ENCODE peak calls at places on chromosomes 6 and 20, in eight cellular contexts. One of them, this sample, is unnamed.

GRCh38 chr6:32940656-32941411 is at the start of gene HLA-DMB:
- DNase-seq in AG09309: peak
- DNase-seq in PC-9: peak
- DNase-seq in H9: peak
- DNase-seq in glutamatergic neuron: no peak
- DNase-seq in right atrium auricular region: no peak
- DNase-seq in AG10803: peak
- DNase-seq in breast epithelium: no peak
- DNase-seq in this sample: peak

GRCh38 chr6:108942556-108943492 is 94.6 kb downstream of the ARMC2 start:
- DNase-seq in AG09309: no peak
- DNase-seq in PC-9: no peak
- DNase-seq in H9: no peak
- DNase-seq in glutamatergic neuron: no peak
- DNase-seq in right atrium auricular region: no peak
- DNase-seq in AG10803: no peak
- DNase-seq in breast epithelium: no peak
- DNase-seq in this sample: no peak

GRCh38 chr20:45405566-45406259 is 2.4 kb upstream of the DBNDD2 start:
- DNase-seq in AG09309: no peak
- DNase-seq in PC-9: peak
- DNase-seq in H9: peak
- DNase-seq in glutamatergic neuron: peak
- DNase-seq in right atrium auricular region: no peak
- DNase-seq in AG10803: no peak
- DNase-seq in breast epithelium: no peak
- DNase-seq in this sample: no peak

GRCh38 chr6:159254186-159254585 is 85.0 kb downstream of the FNDC1 start:
- DNase-seq in AG09309: peak
- DNase-seq in PC-9: no peak
- DNase-seq in H9: no peak
- DNase-seq in glutamatergic neuron: no peak
- DNase-seq in right atrium auricular region: no peak
- DNase-seq in AG10803: peak
- DNase-seq in breast epithelium: no peak
- DNase-seq in this sample: no peak

GRCh38 chr6:89356644-89357043 is 4.1 kb upstream of the UBE2J1 start:
- DNase-seq in AG09309: no peak
- DNase-seq in PC-9: no peak
- DNase-seq in H9: no peak
- DNase-seq in glutamatergic neuron: no peak
- DNase-seq in right atrium auricular region: no peak
- DNase-seq in AG10803: no peak
- DNase-seq in breast epithelium: no peak
- DNase-seq in this sample: no peak

GRCh38 chr6:90021701-90022100 is 127.4 kb downstream of the GJA10 start:
- DNase-seq in AG09309: no peak
- DNase-seq in PC-9: no peak
- DNase-seq in H9: no peak
- DNase-seq in glutamatergic neuron: no peak
- DNase-seq in right atrium auricular region: no peak
- DNase-seq in AG10803: no peak
- DNase-seq in breast epithelium: no peak
- DNase-seq in this sample: no peak

GRCh38 chr20:41398408-41398807 is 31.8 kb upstream of the EMILIN3 start:
- DNase-seq in AG09309: no peak
- DNase-seq in PC-9: no peak
- DNase-seq in H9: no peak
- DNase-seq in glutamatergic neuron: no peak
- DNase-seq in right atrium auricular region: peak
- DNase-seq in AG10803: peak
- DNase-seq in breast epithelium: no peak
- DNase-seq in this sample: no peak

GRCh38 chr6:72940265-72940664 is 285.0 kb downstream of the KHDC1L start:
- DNase-seq in AG09309: no peak
- DNase-seq in PC-9: no peak
- DNase-seq in H9: no peak
- DNase-seq in glutamatergic neuron: no peak
- DNase-seq in right atrium auricular region: no peak
- DNase-seq in AG10803: no peak
- DNase-seq in breast epithelium: no peak
- DNase-seq in this sample: no peak

GRCh38 chr6:150868759-150869158 is 3.3 kb downstream of the MTHFD1L start:
- DNase-seq in AG09309: no peak
- DNase-seq in PC-9: no peak
- DNase-seq in H9: no peak
- DNase-seq in glutamatergic neuron: no peak
- DNase-seq in right atrium auricular region: no peak
- DNase-seq in AG10803: no peak
- DNase-seq in breast epithelium: no peak
- DNase-seq in this sample: no peak

GRCh38 chr20:45373353-45374100 is 4.6 kb downstream of the TP53TG5 start:
- DNase-seq in AG09309: no peak
- DNase-seq in PC-9: peak
- DNase-seq in H9: peak
- DNase-seq in glutamatergic neuron: peak
- DNase-seq in right atrium auricular region: peak
- DNase-seq in AG10803: peak
- DNase-seq in breast epithelium: peak
- DNase-seq in this sample: peak

GRCh38 chr6:37972994-37973757 is 153.6 kb downstream of the ZFAND3 start:
- DNase-seq in AG09309: peak
- DNase-seq in PC-9: no peak
- DNase-seq in H9: no peak
- DNase-seq in glutamatergic neuron: no peak
- DNase-seq in right atrium auricular region: no peak
- DNase-seq in AG10803: peak
- DNase-seq in breast epithelium: no peak
- DNase-seq in this sample: no peak

GRCh38 chr6:40950986-40951730 is 87.9 kb downstream of the UNC5CL start:
- DNase-seq in AG09309: no peak
- DNase-seq in PC-9: peak
- DNase-seq in H9: no peak
- DNase-seq in glutamatergic neuron: no peak
- DNase-seq in right atrium auricular region: no peak
- DNase-seq in AG10803: peak
- DNase-seq in breast epithelium: no peak
- DNase-seq in this sample: no peak

GRCh38 chr6:28005124-28005662 is 48.2 kb downstream of the OR2B6 start:
- DNase-seq in AG09309: no peak
- DNase-seq in PC-9: no peak
- DNase-seq in H9: no peak
- DNase-seq in glutamatergic neuron: no peak
- DNase-seq in right atrium auricular region: no peak
- DNase-seq in AG10803: no peak
- DNase-seq in breast epithelium: no peak
- DNase-seq in this sample: no peak

GRCh38 chr6:158863646-158864045 is 44.5 kb upstream of the EZR start:
- DNase-seq in AG09309: no peak
- DNase-seq in PC-9: peak
- DNase-seq in H9: no peak
- DNase-seq in glutamatergic neuron: no peak
- DNase-seq in right atrium auricular region: no peak
- DNase-seq in AG10803: peak
- DNase-seq in breast epithelium: no peak
- DNase-seq in this sample: no peak

GRCh38 chr20:53711333-53712211 is 117.9 kb upstream of the ZNF217 start:
- DNase-seq in AG09309: no peak
- DNase-seq in PC-9: peak
- DNase-seq in H9: no peak
- DNase-seq in glutamatergic neuron: no peak
- DNase-seq in right atrium auricular region: no peak
- DNase-seq in AG10803: no peak
- DNase-seq in breast epithelium: no peak
- DNase-seq in this sample: no peak

GRCh38 chr6:13709698-13710551 is 1.7 kb downstream of the RANBP9 start:
- DNase-seq in AG09309: no peak
- DNase-seq in PC-9: peak
- DNase-seq in H9: no peak
- DNase-seq in glutamatergic neuron: no peak
- DNase-seq in right atrium auricular region: no peak
- DNase-seq in AG10803: peak
- DNase-seq in breast epithelium: no peak
- DNase-seq in this sample: no peak

GRCh38 chr6:44102527-44102926 is 24.7 kb downstream of the MRPL14 start:
- DNase-seq in AG09309: no peak
- DNase-seq in PC-9: no peak
- DNase-seq in H9: peak
- DNase-seq in glutamatergic neuron: no peak
- DNase-seq in right atrium auricular region: no peak
- DNase-seq in AG10803: no peak
- DNase-seq in breast epithelium: no peak
- DNase-seq in this sample: no peak

GRCh38 chr6:44101832-44102231 is 25.4 kb downstream of the MRPL14 start:
- DNase-seq in AG09309: no peak
- DNase-seq in PC-9: no peak
- DNase-seq in H9: no peak
- DNase-seq in glutamatergic neuron: no peak
- DNase-seq in right atrium auricular region: no peak
- DNase-seq in AG10803: no peak
- DNase-seq in breast epithelium: no peak
- DNase-seq in this sample: no peak

GRCh38 chr6:44099192-44099591 is 28.1 kb downstream of the MRPL14 start:
- DNase-seq in AG09309: no peak
- DNase-seq in PC-9: no peak
- DNase-seq in H9: no peak
- DNase-seq in glutamatergic neuron: no peak
- DNase-seq in right atrium auricular region: no peak
- DNase-seq in AG10803: no peak
- DNase-seq in breast epithelium: no peak
- DNase-seq in this sample: no peak

GRCh38 chr6:44097782-44098317 is 29.4 kb downstream of the MRPL14 start:
- DNase-seq in AG09309: no peak
- DNase-seq in PC-9: no peak
- DNase-seq in H9: no peak
- DNase-seq in glutamatergic neuron: no peak
- DNase-seq in right atrium auricular region: no peak
- DNase-seq in AG10803: no peak
- DNase-seq in breast epithelium: no peak
- DNase-seq in this sample: no peak

GRCh38 chr6:44100088-44100550 is 27.1 kb downstream of the MRPL14 start:
- DNase-seq in AG09309: no peak
- DNase-seq in PC-9: peak
- DNase-seq in H9: no peak
- DNase-seq in glutamatergic neuron: peak
- DNase-seq in right atrium auricular region: no peak
- DNase-seq in AG10803: no peak
- DNase-seq in breast epithelium: no peak
- DNase-seq in this sample: no peak
- TF ChIP-seq CTCF in AG09309: peak
- TF ChIP-seq CTCF in PC-9: peak
- TF ChIP-seq CTCF in H9: peak
- TF ChIP-seq CTCF in glutamatergic neuron: peak
- TF ChIP-seq CTCF in right atrium auricular region: no peak
- TF ChIP-seq CTCF in AG10803: peak
- TF ChIP-seq CTCF in breast epithelium: peak
- TF ChIP-seq CTCF in this sample: no peak

DNA sequence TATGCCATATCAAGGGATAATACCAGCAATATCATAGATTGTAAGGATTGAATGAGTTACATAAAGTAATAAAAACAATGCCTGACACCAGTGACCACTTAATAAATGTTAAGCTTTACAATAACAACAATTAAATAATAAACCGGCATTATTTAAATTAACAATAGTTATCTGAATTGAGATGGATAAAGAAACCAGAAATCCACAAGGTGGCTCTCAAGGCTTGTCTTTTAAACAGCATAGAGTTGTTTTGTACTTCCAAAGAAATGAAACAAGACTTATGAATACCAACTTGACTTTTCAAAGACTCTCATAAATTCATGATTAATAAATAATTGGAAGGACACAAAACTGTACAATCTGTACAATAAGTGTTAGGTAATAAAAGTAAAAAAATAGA is 203.1 kb downstream of the ASCC3 start:
- DNase-seq in AG09309: no peak
- DNase-seq in PC-9: no peak
- DNase-seq in H9: no peak
- DNase-seq in glutamatergic neuron: no peak
- DNase-seq in right atrium auricular region: no peak
- DNase-seq in AG10803: no peak
- DNase-seq in breast epithelium: no peak
- DNase-seq in this sample: no peak
- TF ChIP-seq CTCF in AG09309: no peak
- TF ChIP-seq CTCF in PC-9: peak
- TF ChIP-seq CTCF in H9: no peak
- TF ChIP-seq CTCF in glutamatergic neuron: no peak
- TF ChIP-seq CTCF in right atrium auricular region: no peak
- TF ChIP-seq CTCF in AG10803: peak
- TF ChIP-seq CTCF in breast epithelium: no peak
- TF ChIP-seq CTCF in this sample: no peak

DNA sequence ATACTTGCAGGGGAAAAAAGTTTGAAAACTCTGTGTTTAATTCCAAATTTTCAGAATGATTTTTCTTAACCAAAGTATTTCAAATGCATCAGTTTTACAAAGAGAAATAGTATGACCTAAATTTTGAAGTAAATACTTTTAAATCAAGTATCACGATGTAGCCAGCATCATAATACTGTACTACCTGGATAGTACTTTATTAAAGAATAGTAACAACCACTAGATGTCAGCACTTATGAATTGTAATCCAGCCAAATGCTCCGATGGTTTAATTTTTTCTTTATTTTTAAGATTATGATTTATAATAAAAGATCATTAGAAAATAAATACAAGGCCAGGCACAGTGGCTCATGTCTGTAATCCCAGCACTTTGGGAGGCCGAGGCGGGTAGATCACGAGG is 37.2 kb upstream of the HACE1 start:
- DNase-seq in AG09309: no peak
- DNase-seq in PC-9: no peak
- DNase-seq in H9: no peak
- DNase-seq in glutamatergic neuron: no peak
- DNase-seq in right atrium auricular region: no peak
- DNase-seq in AG10803: no peak
- DNase-seq in breast epithelium: no peak
- DNase-seq in this sample: no peak
- TF ChIP-seq CTCF in AG09309: peak
- TF ChIP-seq CTCF in PC-9: peak
- TF ChIP-seq CTCF in H9: peak
- TF ChIP-seq CTCF in glutamatergic neuron: no peak
- TF ChIP-seq CTCF in right atrium auricular region: no peak
- TF ChIP-seq CTCF in AG10803: peak
- TF ChIP-seq CTCF in breast epithelium: no peak
- TF ChIP-seq CTCF in this sample: no peak

DNA sequence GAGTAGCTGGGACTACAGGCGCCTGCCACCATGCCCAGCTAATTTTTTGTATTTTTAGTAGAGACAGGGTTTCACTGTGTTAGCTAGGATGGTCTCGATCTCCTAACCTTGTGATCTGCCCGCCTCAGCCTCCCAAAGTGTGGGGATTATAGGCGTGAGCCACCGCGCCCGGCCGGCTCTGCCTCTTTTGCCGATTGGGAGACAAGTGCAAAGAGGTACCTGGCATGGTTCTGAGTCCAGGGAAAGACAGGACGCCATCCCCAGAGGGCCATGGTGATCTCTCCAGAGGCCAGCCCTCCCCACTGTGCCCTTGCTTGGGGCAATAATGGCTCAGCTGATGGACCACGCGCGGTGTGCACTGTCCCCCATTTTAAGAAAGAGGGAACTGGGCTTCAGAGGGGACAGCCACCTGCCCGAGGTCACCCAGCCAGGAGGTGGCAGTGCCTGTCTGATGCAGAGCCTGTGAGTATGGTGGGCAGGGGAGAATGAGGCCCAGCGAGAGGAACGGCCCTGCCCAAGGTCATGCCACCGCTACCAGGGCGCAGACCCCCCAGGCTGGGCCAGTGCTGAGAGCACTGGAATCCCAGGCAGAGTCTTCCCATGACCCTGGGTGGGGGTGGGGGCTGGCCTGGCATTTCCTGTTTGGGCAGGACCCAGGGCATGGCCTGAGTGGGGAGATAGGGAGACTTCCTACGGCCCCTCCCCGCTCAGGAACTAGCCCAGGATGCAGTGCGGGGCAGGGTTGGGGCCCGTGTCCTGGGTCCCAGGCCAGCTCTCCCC is 61.0 kb downstream of the SNAI1 start:
- DNase-seq in AG09309: no peak
- DNase-seq in PC-9: no peak
- DNase-seq in H9: no peak
- DNase-seq in glutamatergic neuron: no peak
- DNase-seq in right atrium auricular region: no peak
- DNase-seq in AG10803: no peak
- DNase-seq in breast epithelium: no peak
- DNase-seq in this sample: no peak
- TF ChIP-seq CTCF in AG09309: no peak
- TF ChIP-seq CTCF in PC-9: no peak
- TF ChIP-seq CTCF in H9: no peak
- TF ChIP-seq CTCF in glutamatergic neuron: no peak
- TF ChIP-seq CTCF in right atrium auricular region: no peak
- TF ChIP-seq CTCF in AG10803: no peak
- TF ChIP-seq CTCF in breast epithelium: no peak
- TF ChIP-seq CTCF in this sample: no peak

This sample was measured in activated B cell treated with CpG ODN at 0.5 μM for 24 hours.